ENCODE peak calls at places on chromosome 16, in six cellular contexts. S is GM23248; Z is stimulated activated CD8-positive, alpha-beta memory T cell treated with anti-CD3 and anti-CD28 coated beads, Interleukin-4, amount 100 ng/mL, for 4 hours; B is effector CD8-positive, alpha-beta T cell; F is amygdala; O is A172. A is an unnamed sample.

GRCh38 chr16:89020068-89020924 is 43.3 kb upstream of the CBFA2T3 start:
- DNase-seq in O (peak; percentile 26), Z (no peak), S (no peak), B (no peak), F (no peak), A (no peak)

GRCh38 chr16:88519938-88520653 is 50.1 kb upstream of the ZC3H18 start:
- DNase-seq in Z (no peak), O (no peak), F (no peak), S (no peak), B (no peak), A (no peak)

GRCh38 chr16:21599994-21600773 is 807 bp downstream of the METTL9 start:
- DNase-seq in O (peak; percentile 18), Z (no peak), B (peak; percentile 48), S (peak; percentile 78), F (no peak), A (no peak)

GRCh38 chr16:84141143-84141670 is 3.8 kb downstream of the HSDL1 start:
- DNase-seq in F (no peak), Z (no peak), B (no peak), O (no peak), S (no peak), A (no peak)

GRCh38 chr16:75317101-75317522 is 65.7 kb upstream of the BCAR1 start:
- DNase-seq in S (peak; percentile 42), O (no peak), F (no peak), B (no peak), Z (no peak), A (no peak)

GRCh38 chr16:53007095-53007494 is 45.6 kb downstream of the CHD9NB start:
- DNase-seq in S (no peak), F (no peak), O (no peak), Z (no peak), B (no peak), A (no peak)

GRCh38 chr16:68636064-68636551 is 9.0 kb upstream of the CDH3 start:
- DNase-seq in Z (no peak), O (peak; percentile 56), S (peak; percentile 53), B (no peak), F (no peak), A (no peak)

GRCh38 chr16:88783391-88784073 is 1.5 kb downstream of the PIEZO1 start:
- DNase-seq in F (peak; percentile 16), S (peak; percentile 61), Z (no peak), B (no peak), O (no peak), A (no peak)

GRCh38 chr16:85296859-85297698 is 184.8 kb upstream of the CIBAR2 start:
- DNase-seq in F (no peak), O (peak; percentile 54), S (peak; percentile 59), Z (peak; percentile 17), B (peak; percentile 46), A (no peak)

GRCh38 chr16:81785138-81785924 is 6.2 kb downstream of the PLCG2 start:
- DNase-seq in B (no peak), S (no peak), F (no peak), O (no peak), Z (no peak), A (no peak)

GRCh38 chr16:2689968-2690830 is 7.9 kb downstream of the KCTD5 start:
- DNase-seq in S (no peak), O (no peak), F (no peak), Z (no peak), B (no peak), A (no peak)

A was measured in naive thymus-derived CD8-positive, alpha-beta T cell.